ENCODE peak calls at places on chromosome 1, in seven cellular contexts. J, D, X, Y, K, E and B are unnamed samples.

GRCh38 chr1:189211742-189212141 is 1265.9 kb downstream of the BRINP3 start:
- DNase-seq in J (no peak), D (peak), X (no peak), Y (no peak), K (no peak), E (peak), B (peak)

GRCh38 chr1:226938903-226939438 is 1.1 kb upstream of the COQ8A start:
- DNase-seq in J (no peak), D (peak), X (no peak), Y (no peak), K (no peak), E (no peak), B (peak)

GRCh38 chr1:46413596-46413985 is 19.5 kb downstream of the FAAH start:
- DNase-seq in J (no peak), D (no peak), X (no peak), Y (peak), K (no peak), E (no peak), B (no peak)

GRCh38 chr1:152745289-152745704 is 12.5 kb upstream of the KPRP start:
- DNase-seq in J (no peak), D (no peak), X (no peak), Y (no peak), K (no peak), E (peak), B (no peak)

GRCh38 chr1:248752119-248752931 is 3.2 kb downstream of the LYPD8 start:
- DNase-seq in J (no peak), D (no peak), X (no peak), Y (no peak), K (no peak), E (no peak), B (no peak)

GRCh38 chr1:224357626-224358124 is 996 bp downstream of the CNIH4 start:
- DNase-seq in J (no peak), D (no peak), X (no peak), Y (no peak), K (no peak), E (peak), B (no peak)

GRCh38 chr1:5949074-5949760 is 43.0 kb downstream of the NPHP4 start:
- DNase-seq in J (peak), D (no peak), X (no peak), Y (no peak), K (no peak), E (no peak), B (no peak)

GRCh38 chr1:51519857-51520699 is 1.0 kb upstream of the EPS15 start:
- DNase-seq in J (no peak), D (peak), X (no peak), Y (no peak), K (no peak), E (no peak), B (no peak)

GRCh38 chr1:113872219-113872934 is 865 bp upstream of the PTPN22 start:
- DNase-seq in J (no peak), D (peak), X (no peak), Y (no peak), K (no peak), E (no peak), B (peak)

GRCh38 chr1:53328490-53329182 is 766 bp upstream of the LRP8 start:
- DNase-seq in J (no peak), D (no peak), X (no peak), Y (peak), K (no peak), E (no peak), B (no peak)

GRCh38 chr1:209926045-209926444 is 12.0 kb upstream of the SYT14 start:
- DNase-seq in J (no peak), D (peak), X (no peak), Y (no peak), K (no peak), E (peak), B (no peak)

GRCh38 chr1:239386453-239387303 is at the start of gene CHRM3:
- DNase-seq in J (peak), D (peak), X (peak), Y (no peak), K (peak), E (peak), B (peak)

GRCh38 chr1:160813215-160813614 is 17.2 kb downstream of the LY9 start:
- DNase-seq in J (no peak), D (peak), X (no peak), Y (no peak), K (no peak), E (peak), B (no peak)

GRCh38 chr1:173451981-173452380 is 25.2 kb upstream of the PRDX6 start:
- DNase-seq in J (no peak), D (peak), X (no peak), Y (no peak), K (no peak), E (no peak), B (no peak)

GRCh38 chr1:184574588-184574987 is 180.1 kb downstream of the EDEM3 start:
- DNase-seq in J (no peak), D (no peak), X (peak), Y (no peak), K (no peak), E (no peak), B (no peak)

GRCh38 chr1:246159290-246160227 is 347.5 kb downstream of the SMYD3 start:
- DNase-seq in J (no peak), D (no peak), X (no peak), Y (no peak), K (no peak), E (no peak), B (no peak)

GRCh38 chr1:150259758-150260669 is 2.4 kb downstream of the CA14 start:
- DNase-seq in J (peak), D (peak), X (no peak), Y (no peak), K (no peak), E (peak), B (no peak)

GRCh38 chr1:12580054-12580887 is 37.7 kb downstream of the DHRS3 start:
- DNase-seq in J (no peak), D (no peak), X (no peak), Y (no peak), K (no peak), E (no peak), B (no peak)

GRCh38 chr1:188363943-188364342 is 1535.2 kb downstream of the PLA2G4A start:
- DNase-seq in J (no peak), D (no peak), X (no peak), Y (no peak), K (no peak), E (no peak), B (no peak)

GRCh38 chr1:200316148-200316803 is 93.6 kb downstream of the ZNF281 start:
- DNase-seq in J (no peak), D (no peak), X (no peak), Y (no peak), K (no peak), E (no peak), B (no peak)

GRCh38 chr1:2294661-2295060 is 66.5 kb downstream of the SKI start:
- DNase-seq in J (no peak), D (no peak), X (no peak), Y (no peak), K (no peak), E (no peak), B (no peak)

GRCh38 chr1:204947338-204947737 is 76.7 kb downstream of the NFASC start:
- DNase-seq in J (no peak), D (no peak), X (no peak), Y (no peak), K (no peak), E (no peak), B (no peak)

GRCh38 chr1:43510621-43511020 is 20.1 kb upstream of the PTPRF start:
- DNase-seq in J (peak), D (no peak), X (no peak), Y (no peak), K (no peak), E (no peak), B (no peak)

GRCh38 chr1:111203681-111204210 is 3.3 kb upstream of the DENND2D start:
- DNase-seq in J (no peak), D (peak), X (no peak), Y (peak), K (peak), E (peak), B (peak)

GRCh38 chr1:85449356-85449755 is 15.6 kb downstream of the DDAH1 start:
- DNase-seq in J (no peak), D (no peak), X (no peak), Y (no peak), K (no peak), E (no peak), B (no peak)

GRCh38 chr1:55073187-55073916 is 34.0 kb downstream of the PCSK9 start:
- DNase-seq in J (no peak), D (no peak), X (no peak), Y (no peak), K (no peak), E (no peak), B (no peak)

GRCh38 chr1:53725238-53725689 is 13.7 kb downstream of the GLIS1 start:
- DNase-seq in J (no peak), D (no peak), X (no peak), Y (no peak), K (no peak), E (no peak), B (no peak)

GRCh38 chr1:8858888-8859706 is 19.4 kb downstream of the ENO1 start:
- DNase-seq in J (no peak), D (no peak), X (no peak), Y (peak), K (no peak), E (no peak), B (peak)

GRCh38 chr1:15283500-15283899 is 36.5 kb downstream of the FHAD1 start:
- DNase-seq in J (no peak), D (peak), X (no peak), Y (no peak), K (no peak), E (peak), B (no peak)

GRCh38 chr1:17437260-17438175 is 2.0 kb downstream of the RCC2 start:
- DNase-seq in J (no peak), D (no peak), X (no peak), Y (peak), K (peak), E (peak), B (peak)

GRCh38 chr1:153292185-153292584 is 20.6 kb downstream of the PGLYRP3 start:
- DNase-seq in J (no peak), D (no peak), X (no peak), Y (no peak), K (no peak), E (no peak), B (no peak)